ENCODE peak calls at places on chromosomes 13 and 19, in four cellular contexts. Y, D, K and O are unnamed samples.

GRCh38 chr13:112983428-112984196 is 14.6 kb downstream of the MCF2L start:
- DNase-seq in K (no peak), Y (no peak), D (no peak), O (no peak)

GRCh38 chr19:38221421-38221820 is 2.6 kb downstream of the DPF1 start:
- DNase-seq in Y (no peak), K (no peak), D (no peak), O (no peak)

GRCh38 chr19:7916137-7916907 is 1.7 kb downstream of the TGFBR3L start:
- DNase-seq in Y (peak), K (no peak), D (peak), O (no peak)

GRCh38 chr13:98997051-98997730 is 19.3 kb upstream of the DOCK9 start:
- DNase-seq in Y (no peak), K (no peak), D (no peak), O (no peak)

GRCh38 chr13:45658586-45659235 is 43.2 kb upstream of the ERICH6B start:
- DNase-seq in D (no peak), K (peak), Y (no peak), O (no peak)

GRCh38 chr19:23403024-23403423 is 7.8 kb upstream of the ZNF91 start:
- DNase-seq in D (no peak), K (no peak), Y (no peak), O (no peak)

GRCh38 chr13:72296246-72296645 is 429.2 kb upstream of the DACH1 start:
- DNase-seq in D (no peak), Y (no peak), K (no peak), O (no peak)

GRCh38 chr19:34300380-34300779 is 46.0 kb downstream of the GARRE1 start:
- DNase-seq in D (no peak), Y (no peak), K (no peak), O (no peak)

GRCh38 chr13:65638572-65639168 is 1591.5 kb downstream of the PCDH9 start:
- DNase-seq in Y (peak), K (peak), D (no peak), O (no peak)

GRCh38 chr19:33444993-33445751 is 71.7 kb downstream of the CEBPG start:
- DNase-seq in Y (no peak), D (no peak), K (peak), O (no peak)

GRCh38 chr19:6528544-6529121 is 2.2 kb upstream of the TNFSF9 start:
- DNase-seq in K (no peak), Y (peak), D (no peak), O (no peak)

GRCh38 chr13:48400820-48401219 is 12.1 kb downstream of the LPAR6 start:
- DNase-seq in K (peak), Y (no peak), D (no peak), O (no peak)

GRCh38 chr19:18274303-18274775 is at the start of gene IQCN:
- DNase-seq in Y (peak), K (no peak), D (peak), O (no peak)

DNA sequence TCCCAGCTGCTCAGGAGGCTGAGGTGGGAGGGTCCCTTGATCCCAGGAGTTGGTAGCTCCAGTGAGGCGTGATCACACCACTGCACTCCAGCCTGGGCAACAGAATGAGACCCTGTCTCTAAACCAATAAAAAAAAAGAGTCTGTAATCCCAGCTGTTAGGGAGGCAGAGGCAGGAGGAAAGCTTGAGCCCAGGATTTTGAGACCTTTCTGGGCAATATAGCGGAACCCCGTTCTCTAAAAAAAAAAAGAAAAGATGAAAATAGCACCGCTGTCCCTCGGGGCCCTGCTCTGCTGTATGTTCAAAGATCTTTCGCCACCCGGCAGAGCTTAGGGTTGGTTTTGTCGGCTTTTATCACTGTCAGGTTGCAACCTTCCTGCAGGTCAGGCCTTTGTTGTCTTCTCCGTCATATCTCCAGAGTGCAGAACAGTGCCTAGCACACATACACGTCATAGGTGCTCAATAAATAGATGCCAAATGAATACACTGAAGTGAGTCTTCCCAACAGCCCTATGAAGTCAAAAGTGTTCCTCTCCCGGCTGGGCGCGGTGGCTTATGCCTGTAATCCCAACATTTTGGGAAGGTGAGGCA is 13.4 kb upstream of the BCAM start:
- DNase-seq in K (no peak), Y (no peak), D (no peak), O (no peak)
- H4K5ac ChIP-seq in K (no peak), Y (no peak), D (no peak), O (no peak)

DNA sequence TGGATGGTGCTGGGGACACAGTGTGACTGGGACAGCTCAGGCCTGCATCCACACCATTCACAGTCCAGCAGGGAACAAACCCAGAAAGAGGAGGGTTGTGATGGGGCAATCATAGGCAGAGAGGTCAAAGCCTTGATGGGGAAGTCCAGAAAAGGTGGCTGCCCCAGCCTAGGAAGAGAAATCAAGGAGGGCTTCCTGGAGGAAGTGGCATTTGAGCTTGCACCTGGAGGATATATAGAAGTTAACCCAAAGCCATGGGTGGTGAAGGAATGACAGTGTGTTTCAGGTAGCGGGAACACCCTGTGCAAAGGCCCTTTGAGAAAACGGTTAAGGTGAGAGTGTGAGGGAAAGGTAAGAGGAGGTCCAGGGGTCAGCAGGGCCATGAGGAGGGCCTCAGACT is 2.6 kb upstream of the PRX start:
- DNase-seq in Y (no peak), D (no peak), K (no peak), O (no peak)
- H2BK15ac ChIP-seq in Y (no peak), D (no peak), K (no peak), O (peak)

DNA sequence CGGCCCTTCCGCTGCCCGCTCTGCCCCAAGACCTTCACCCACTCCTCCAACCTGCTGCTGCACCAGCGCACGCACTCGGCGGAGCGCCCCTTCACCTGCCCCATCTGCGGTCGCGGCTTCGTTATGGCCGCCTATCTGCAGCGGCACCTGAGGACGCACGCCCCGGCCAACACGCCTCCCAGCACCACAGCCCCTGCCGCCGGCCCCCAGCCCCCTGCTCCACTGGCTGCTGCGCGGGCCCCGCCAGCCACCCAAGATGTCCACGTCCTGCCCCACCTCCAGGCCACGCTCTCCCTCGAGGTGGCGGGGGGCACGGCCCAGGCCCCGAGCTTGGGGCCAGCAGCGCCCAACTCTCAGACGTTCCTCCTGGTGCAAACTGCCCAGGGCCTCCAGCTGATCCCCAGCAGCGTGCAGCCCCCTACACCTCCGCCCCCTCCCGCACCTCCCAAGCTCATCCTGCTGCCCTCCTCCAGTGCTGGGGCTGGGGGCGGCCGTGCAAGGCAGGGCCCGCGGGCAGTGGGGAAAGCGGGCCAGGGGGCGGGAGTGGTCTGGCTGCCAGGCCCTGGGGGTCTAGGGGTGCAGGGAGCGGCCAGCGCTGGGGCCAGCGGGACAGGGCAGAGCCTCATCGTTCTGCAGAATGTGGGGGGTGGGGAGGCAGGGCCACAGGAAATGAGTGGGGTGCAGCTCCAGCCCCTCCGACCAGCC is 1.9 kb upstream of the NAT14 start:
- DNase-seq in K (no peak), Y (no peak), D (no peak), O (no peak)
- H4K5ac ChIP-seq in K (no peak), Y (no peak), D (no peak), O (no peak)

DNA sequence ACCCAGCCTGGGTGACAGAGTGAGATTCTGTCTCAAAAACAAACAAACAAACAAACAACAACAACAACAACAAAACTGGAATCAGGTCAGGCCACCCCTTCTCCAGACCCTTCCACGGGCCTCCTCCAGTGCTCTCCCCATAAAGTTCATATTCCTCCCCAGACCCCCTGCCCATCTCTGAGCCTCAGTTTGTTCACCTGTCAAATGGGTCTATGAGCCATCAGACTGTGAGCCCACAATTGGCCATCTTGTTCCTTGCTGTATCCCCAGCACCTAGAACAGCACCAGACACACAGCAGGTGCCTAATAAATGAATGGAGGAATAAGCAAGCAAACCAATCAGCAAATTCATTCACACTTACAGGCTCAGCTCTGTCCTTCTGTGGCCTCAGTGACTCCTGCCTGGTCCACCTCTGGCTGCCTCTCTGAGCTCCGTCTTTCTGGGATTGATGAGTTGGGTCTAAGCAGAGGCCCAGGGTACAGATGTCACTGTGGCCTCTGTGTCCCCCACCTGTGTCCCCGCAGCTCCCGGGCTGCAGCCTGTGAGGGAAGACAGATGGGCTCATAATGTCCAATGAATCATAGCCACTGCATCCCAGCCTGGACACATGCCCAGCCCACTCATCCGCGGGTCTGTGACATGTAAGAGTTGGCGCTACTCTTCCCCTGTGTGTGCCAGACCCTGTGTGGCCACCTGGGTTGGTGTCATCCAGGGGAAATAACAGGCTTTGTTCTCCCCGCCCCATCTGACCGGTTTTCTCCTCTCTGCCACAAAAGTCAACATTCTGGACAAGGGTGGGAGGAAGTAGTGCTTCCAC is 19.6 kb upstream of the PTPRS start:
- DNase-seq in Y (no peak), K (peak), D (no peak), O (no peak)
- H2BK15ac ChIP-seq in Y (no peak), K (no peak), D (no peak), O (no peak)

GRCh38 chr19:3201911-3202310 is 16.2 kb downstream of the NCLN start:
- DNase-seq in D (no peak), K (no peak), Y (no peak), O (no peak)
- H4K5ac ChIP-seq in D (no peak), K (no peak), Y (no peak), O (no peak)

GRCh38 chr13:114068723-114069322 is 63.6 kb downstream of the RASA3 start:
- DNase-seq in Y (peak), D (no peak), K (peak), O (no peak)

GRCh38 chr13:114071441-114071840 is 61.0 kb downstream of the RASA3 start:
- DNase-seq in K (no peak), D (no peak), Y (peak), O (no peak)

GRCh38 chr13:114069376-114070097 is 62.9 kb downstream of the RASA3 start:
- DNase-seq in Y (no peak), D (no peak), K (no peak), O (no peak)

GRCh38 chr13:114071991-114072390 is 60.4 kb downstream of the RASA3 start:
- DNase-seq in Y (no peak), D (no peak), K (no peak), O (no peak)

DNA sequence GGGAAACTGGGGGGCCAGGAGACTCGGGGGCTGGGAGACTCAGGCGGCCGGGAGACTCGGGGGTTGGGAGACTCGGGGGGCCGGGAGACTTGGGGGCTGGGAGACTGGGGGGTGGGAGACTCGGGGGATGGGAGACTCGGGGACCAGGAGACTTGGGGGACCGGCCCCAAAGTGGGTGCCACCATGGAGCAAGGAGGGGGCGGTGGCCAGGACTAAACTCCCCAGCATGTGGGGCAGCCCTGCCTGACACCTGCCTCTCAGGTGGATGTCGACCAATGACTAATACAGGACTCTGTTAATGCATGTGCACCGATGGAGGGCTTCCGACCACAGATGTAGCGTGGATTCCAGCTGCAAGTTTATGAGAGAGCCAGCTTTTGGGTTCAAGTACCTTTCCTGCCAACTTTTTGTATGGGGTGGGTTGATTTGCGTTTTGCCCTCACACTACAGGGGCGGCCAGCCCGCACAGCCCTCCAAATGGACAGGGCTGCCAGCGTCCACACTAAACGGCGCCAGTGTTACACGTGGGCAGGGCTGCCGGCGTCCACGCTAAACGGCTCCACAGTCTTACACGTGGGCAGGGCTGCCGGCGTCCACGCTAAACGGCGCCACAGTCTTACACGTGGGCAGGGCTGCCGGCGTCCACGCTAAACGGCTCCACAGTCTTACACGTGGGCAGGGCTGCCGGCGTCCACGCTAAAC is 62.2 kb downstream of the RASA3 start:
- DNase-seq in Y (no peak), K (no peak), D (no peak), O (no peak)
- H2BK15ac ChIP-seq in Y (no peak), K (no peak), D (no peak), O (no peak)

DNA sequence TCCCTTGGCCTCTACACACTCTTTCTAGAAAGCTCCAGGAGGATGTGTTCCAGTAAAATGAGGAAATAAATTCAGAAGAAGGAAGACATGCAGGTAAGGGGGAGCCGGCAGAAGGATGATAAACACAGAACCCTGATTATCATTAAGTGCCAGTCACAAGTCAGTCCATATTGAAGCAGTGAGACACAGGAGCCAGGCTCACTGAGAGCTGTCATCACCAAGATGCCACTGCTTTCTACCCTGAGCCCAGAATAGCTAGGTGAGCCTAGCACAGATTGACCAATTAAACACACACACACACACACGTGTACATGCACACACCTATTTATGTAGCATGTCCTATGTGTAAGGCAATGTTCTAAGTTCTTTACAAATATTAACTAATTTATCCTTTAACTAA is 211.4 kb upstream of the IPO5 start:
- DNase-seq in D (no peak), K (no peak), Y (no peak), O (no peak)
- H4K5ac ChIP-seq in D (no peak), K (no peak), Y (no peak), O (no peak)

GRCh38 chr13:28624707-28625432 is 34.1 kb upstream of the POMP start:
- DNase-seq in Y (peak), D (no peak), K (no peak), O (no peak)

GRCh38 chr13:28630864-28631263 is 28.1 kb upstream of the POMP start:
- DNase-seq in D (no peak), K (no peak), Y (no peak), O (no peak)

GRCh38 chr13:28626266-28626665 is 32.7 kb upstream of the POMP start:
- DNase-seq in Y (no peak), K (no peak), D (no peak), O (no peak)

GRCh38 chr13:28631792-28632191 is 27.1 kb upstream of the POMP start:
- DNase-seq in Y (no peak), K (peak), D (no peak), O (no peak)

DNA sequence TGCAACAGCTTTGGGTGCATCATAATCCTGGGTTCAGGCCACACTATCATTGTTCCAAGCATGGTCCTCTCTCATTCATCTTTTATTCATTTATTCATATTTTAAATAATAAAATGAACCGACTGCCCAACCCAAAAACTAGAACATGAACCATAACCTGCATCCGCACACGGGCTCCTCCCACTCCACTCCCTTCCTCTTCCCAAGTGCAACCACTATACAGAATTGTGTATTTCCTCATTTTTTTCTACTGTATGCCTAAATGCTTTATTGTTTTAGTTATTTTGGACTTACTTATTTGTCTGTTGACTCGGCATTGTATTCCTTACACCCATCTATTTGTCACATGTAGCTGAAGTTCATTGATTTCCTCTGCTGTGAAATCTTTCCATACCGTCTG is 30.7 kb upstream of the POMP start:
- DNase-seq in K (no peak), Y (no peak), D (no peak), O (no peak)
- H2BK15ac ChIP-seq in K (no peak), Y (no peak), D (no peak), O (no peak)